ENCODE peak calls at places on chromosome 20, in six cellular contexts. U, A, P, M, E and B are unnamed samples.

GRCh38 chr20:51497542-51498467 is 44.7 kb downstream of the NFATC2 start:
- DNase-seq in E (no peak), U (peak; percentile 55), P (no peak), A (no peak), M (no peak), B (no peak)

GRCh38 chr20:48682529-48683385 is 145.0 kb downstream of the PREX1 start:
- DNase-seq in M (peak; percentile 85), A (peak; percentile 84), P (no peak), E (peak; percentile 87), U (peak; percentile 91), B (peak; percentile 93)

GRCh38 chr20:36932476-36933426 is 18.8 kb downstream of the SAMHD1 start:
- DNase-seq in U (no peak), P (no peak), A (no peak), M (no peak), E (no peak), B (peak; percentile 44)

GRCh38 chr20:53940883-53941546 is 129.4 kb downstream of the BCAS1 start:
- DNase-seq in M (no peak), P (no peak), U (no peak), E (peak; percentile 42), A (peak; percentile 51), B (no peak)

GRCh38 chr20:37992802-37993538 is 40.3 kb downstream of the TTI1 start:
- DNase-seq in U (peak; percentile 59), A (peak; percentile 47), M (no peak), E (no peak), P (no peak), B (peak; percentile 33)

GRCh38 chr20:50673146-50673830 is 18.1 kb downstream of the RIPOR3 start:
- DNase-seq in P (no peak), U (no peak), M (no peak), E (no peak), A (no peak), B (no peak)

GRCh38 chr20:18101125-18101820 is 36.4 kb upstream of the KAT14 start:
- DNase-seq in M (no peak), A (peak; percentile 16), P (no peak), U (no peak), E (no peak), B (no peak)

GRCh38 chr20:62780204-62780603 is 16.1 kb upstream of the MRGBP start:
- DNase-seq in U (no peak), E (no peak), M (no peak), A (no peak), P (no peak), B (no peak)

GRCh38 chr20:34850969-34851368 is 21.7 kb downstream of the GGT7 start:
- DNase-seq in E (no peak), U (no peak), A (no peak), M (no peak), P (no peak), B (no peak)

GRCh38 chr20:49385471-49385870 is 97.0 kb downstream of the KCNB1 start:
- DNase-seq in E (no peak), A (peak; percentile 71), M (no peak), P (peak; percentile 36), U (no peak), B (no peak)

GRCh38 chr20:43205699-43206098 is 16.0 kb upstream of the PTPRT start:
- DNase-seq in A (no peak), M (no peak), U (no peak), E (no peak), P (no peak), B (no peak)
- TF ChIP-seq CTCF in A (peak; percentile 14), M (no peak), U (no peak), E (no peak), P (peak; percentile 32), B (peak; percentile 6)

DNA sequence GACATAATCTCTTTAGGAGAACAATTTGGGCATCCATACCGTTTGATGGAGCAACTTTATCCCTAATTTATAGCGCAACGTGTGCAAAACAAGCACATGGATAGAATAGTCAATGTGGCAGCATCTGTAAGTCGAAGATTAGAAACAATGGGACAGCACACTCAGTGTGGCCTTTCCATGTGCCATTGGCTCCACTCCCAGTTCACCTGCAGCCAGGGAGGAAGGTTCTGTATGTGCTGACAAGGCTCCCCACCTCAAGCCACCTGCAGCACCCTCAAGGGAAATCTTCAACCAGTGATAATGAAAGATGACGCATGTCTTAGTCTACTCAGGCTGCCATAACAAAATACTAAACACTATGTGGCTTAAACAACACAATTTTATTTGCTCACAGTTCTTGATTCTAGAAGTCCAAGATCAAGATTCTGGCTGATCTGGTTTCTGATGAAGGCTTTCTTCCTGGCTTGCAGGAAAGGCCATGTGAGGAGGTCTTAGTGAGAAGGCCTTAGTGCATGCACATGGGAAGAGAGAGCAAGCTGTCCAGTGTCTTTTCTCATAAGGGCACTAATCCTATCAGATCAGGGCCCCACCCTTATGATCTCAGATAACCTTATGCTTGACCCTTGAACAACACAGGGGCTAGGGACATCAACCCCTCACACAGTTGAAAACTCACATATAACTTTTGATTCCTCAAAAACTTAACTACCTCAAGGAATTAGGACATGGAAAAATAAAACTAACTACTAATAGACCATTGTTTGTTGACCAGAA is 34.9 kb upstream of the SHLD1 start:
- DNase-seq in E (no peak), A (no peak), U (no peak), P (no peak), M (no peak), B (no peak)
- H3K27me3 ChIP-seq in E (no peaks in the 10 kb centered on the region), A (no peaks in the 10 kb centered on the region), U (no peaks in the 10 kb centered on the region), P (no peaks in the 10 kb centered on the region), M (no peaks in the 10 kb centered on the region), B (peaks cover 11% of the 10 kb centered on the region)

DNA sequence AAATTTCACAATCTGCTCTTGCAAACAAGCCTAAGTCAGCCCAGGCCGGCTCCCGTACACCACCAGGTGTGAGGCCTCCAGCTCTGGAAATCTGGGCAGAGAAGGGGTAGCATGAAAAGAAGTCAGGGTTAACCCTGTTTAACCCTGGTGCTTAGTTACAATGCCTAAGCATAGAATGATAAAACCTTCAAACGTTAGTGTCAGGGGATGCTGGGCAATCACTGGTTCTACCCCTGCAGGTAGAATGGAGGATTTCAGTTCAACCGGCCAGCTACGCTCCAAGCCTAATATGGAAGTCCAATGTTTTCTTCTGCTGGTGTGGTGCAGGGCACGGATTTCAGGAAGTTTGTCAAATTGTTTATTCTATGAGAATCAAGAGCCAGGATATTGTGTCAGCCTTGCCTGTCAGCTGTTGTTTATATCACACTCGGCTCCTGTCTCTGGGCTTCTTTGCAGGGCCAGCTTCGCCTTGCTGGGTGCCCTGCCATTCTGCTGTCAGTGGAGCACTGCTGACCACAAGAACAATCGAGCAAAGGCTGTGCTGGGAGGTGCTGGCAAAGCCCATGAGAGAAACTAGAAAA is 20.2 kb upstream of the CD93 start:
- DNase-seq in E (peak; percentile 21), U (no peak), M (no peak), A (no peak), P (no peak), B (peak; percentile 47)
- TF ChIP-seq CTCF in E (no peak), U (peak; percentile 40), M (no peak), A (no peak), P (no peak), B (peak; percentile 43)

GRCh38 chr20:41309817-41310216 is 7.7 kb downstream of the ZHX3 start:
- DNase-seq in M (no peak), P (no peak), A (no peak), E (no peak), U (no peak), B (no peak)
- H3K27me3 ChIP-seq in M (no peaks in the 10 kb centered on the region), P (no peaks in the 10 kb centered on the region), A (no peaks in the 10 kb centered on the region), E (no peaks in the 10 kb centered on the region), U (no peaks in the 10 kb centered on the region), B (no peaks in the 10 kb centered on the region)

DNA sequence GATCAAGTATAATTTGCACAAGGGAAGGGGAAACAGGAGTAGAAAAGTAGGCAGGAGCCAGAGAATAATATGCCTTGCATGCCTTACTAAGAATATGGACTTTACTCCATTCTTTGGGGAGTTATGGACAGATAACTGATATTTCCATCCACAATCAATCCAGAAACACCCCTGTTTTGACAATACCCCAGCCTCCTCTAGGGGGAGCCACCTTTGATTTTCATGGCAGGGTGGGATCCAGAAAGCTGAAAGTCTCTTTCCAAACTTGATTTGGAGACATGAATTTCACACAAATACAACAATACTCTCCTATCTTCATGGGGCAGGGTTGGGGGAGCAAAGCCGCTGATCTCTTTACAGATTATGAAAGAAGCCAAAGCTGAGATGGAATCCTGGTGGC is 404.1 kb downstream of the FOXA2 start:
- DNase-seq in E (no peak), M (no peak), P (no peak), A (peak; percentile 31), U (no peak), B (no peak)
- TF ChIP-seq CTCF in E (no peak), M (no peak), P (peak; percentile 49), A (peak; percentile 73), U (no peak), B (no peak)